ENCODE peak calls at places on chromosomes 13 and 19, in four cellular contexts. One of them, this sample, is unnamed.

GRCh38 chr13:110399801-110400200 is 92.7 kb downstream of the COL4A2 start:
- DNase-seq in adipocyte: peak; percentile 81
- DNase-seq in AG09309: no peak
- DNase-seq in tibial nerve: no peak
- DNase-seq in this sample: no peak

GRCh38 chr19:1423445-1424181 is 14.6 kb upstream of the RPS15 start:
- DNase-seq in tibial nerve: no peak
- DNase-seq in AG09309: no peak
- DNase-seq in adipocyte: no peak
- DNase-seq in this sample: no peak

GRCh38 chr19:5115351-5115750 is 146.4 kb downstream of the KDM4B start:
- DNase-seq in tibial nerve: no peak
- DNase-seq in AG09309: no peak
- DNase-seq in adipocyte: no peak
- DNase-seq in this sample: no peak

GRCh38 chr19:5457709-5458108 is 2.5 kb downstream of the ZNRF4 start:
- DNase-seq in AG09309: no peak
- DNase-seq in tibial nerve: no peak
- DNase-seq in adipocyte: no peak
- DNase-seq in this sample: no peak

GRCh38 chr19:16773259-16773658 is 53.6 kb downstream of the NWD1 start:
- DNase-seq in tibial nerve: no peak
- DNase-seq in adipocyte: no peak
- DNase-seq in AG09309: no peak
- DNase-seq in this sample: no peak

GRCh38 chr13:48906200-48906599 is 69.5 kb upstream of the FNDC3A start:
- DNase-seq in AG09309: no peak
- DNase-seq in adipocyte: no peak
- DNase-seq in tibial nerve: no peak
- DNase-seq in this sample: no peak

GRCh38 chr19:33304760-33305647 is 2.7 kb upstream of the CEBPA start:
- DNase-seq in AG09309: no peak
- DNase-seq in tibial nerve: no peak
- DNase-seq in adipocyte: no peak
- DNase-seq in this sample: peak; percentile 98

GRCh38 chr13:109874921-109875454 is 88.6 kb upstream of the IRS2 start:
- DNase-seq in adipocyte: peak; percentile 82
- DNase-seq in tibial nerve: no peak
- DNase-seq in AG09309: peak; percentile 13
- DNase-seq in this sample: peak; percentile 32

GRCh38 chr19:1295169-1296012 is 9.7 kb downstream of the EFNA2 start:
- DNase-seq in AG09309: no peak
- DNase-seq in tibial nerve: no peak
- DNase-seq in adipocyte: peak; percentile 55
- DNase-seq in this sample: no peak

GRCh38 chr19:49106648-49107135 is 7.5 kb upstream of the LIN7B start:
- DNase-seq in tibial nerve: peak; percentile 52
- DNase-seq in adipocyte: peak; percentile 70
- DNase-seq in AG09309: no peak
- DNase-seq in this sample: peak; percentile 61

GRCh38 chr13:50714886-50715285 is 128.6 kb downstream of the DLEU7 start:
- DNase-seq in adipocyte: no peak
- DNase-seq in tibial nerve: no peak
- DNase-seq in AG09309: no peak
- DNase-seq in this sample: no peak

GRCh38 chr19:4721196-4721595 is 2.4 kb downstream of the DPP9 start:
- DNase-seq in AG09309: no peak
- DNase-seq in adipocyte: no peak
- DNase-seq in tibial nerve: no peak
- DNase-seq in this sample: no peak

GRCh38 chr13:65063753-65064152 is 2166.4 kb downstream of the PCDH9 start:
- DNase-seq in AG09309: no peak
- DNase-seq in adipocyte: peak; percentile 83
- DNase-seq in tibial nerve: no peak
- DNase-seq in this sample: no peak

GRCh38 chr19:1076046-1076386 is 9.0 kb downstream of the ARHGAP45 start:
- DNase-seq in tibial nerve: no peak
- DNase-seq in adipocyte: no peak
- DNase-seq in AG09309: no peak
- DNase-seq in this sample: no peak

GRCh38 chr13:42990147-42990990 is 1.7 kb downstream of the EPSTI1 start:
- DNase-seq in AG09309: no peak
- DNase-seq in adipocyte: peak; percentile 50
- DNase-seq in tibial nerve: no peak
- DNase-seq in this sample: peak; percentile 62

GRCh38 chr19:33556261-33556660 is 34.7 kb upstream of the PEPD start:
- DNase-seq in AG09309: no peak
- DNase-seq in adipocyte: no peak
- DNase-seq in tibial nerve: no peak
- DNase-seq in this sample: no peak

GRCh38 chr19:43681826-43682225 is 11.9 kb upstream of the PLAUR start:
- DNase-seq in adipocyte: no peak
- DNase-seq in tibial nerve: no peak
- DNase-seq in AG09309: no peak
- DNase-seq in this sample: no peak

GRCh38 chr13:114015608-114016295 is 41.9 kb upstream of the C13orf46 start:
- DNase-seq in AG09309: no peak
- DNase-seq in adipocyte: no peak
- DNase-seq in tibial nerve: peak; percentile 63
- DNase-seq in this sample: peak; percentile 24

GRCh38 chr19:7690779-7691258 is 10.2 kb downstream of the TRAPPC5 start:
- DNase-seq in tibial nerve: no peak
- DNase-seq in AG09309: no peak
- DNase-seq in adipocyte: no peak
- DNase-seq in this sample: no peak

GRCh38 chr13:39266426-39266825 is 228.2 kb downstream of the NHLRC3 start:
- DNase-seq in adipocyte: no peak
- DNase-seq in AG09309: no peak
- DNase-seq in tibial nerve: no peak
- DNase-seq in this sample: no peak

GRCh38 chr19:13079542-13079986 is 23.1 kb downstream of the LYL1 start:
- DNase-seq in tibial nerve: no peak
- DNase-seq in AG09309: no peak
- DNase-seq in adipocyte: peak; percentile 80
- DNase-seq in this sample: peak; percentile 75

GRCh38 chr13:92224052-92224821 is 825.8 kb downstream of the GPC5 start:
- DNase-seq in adipocyte: no peak
- DNase-seq in AG09309: no peak
- DNase-seq in tibial nerve: peak; percentile 14
- DNase-seq in this sample: no peak

GRCh38 chr13:76293751-76294150 is 592.5 kb downstream of the KCTD12 start:
- DNase-seq in adipocyte: peak; percentile 12
- DNase-seq in AG09309: no peak
- DNase-seq in tibial nerve: no peak
- DNase-seq in this sample: no peak

GRCh38 chr13:46667687-46668281 is 114.8 kb downstream of the LRCH1 start:
- DNase-seq in AG09309: no peak
- DNase-seq in adipocyte: no peak
- DNase-seq in tibial nerve: no peak
- DNase-seq in this sample: no peak
- H3K4me3 ChIP-seq in AG09309: peak overlapping the region; percentile 25
- H3K4me3 ChIP-seq in adipocyte: peak overlapping the region; percentile 75
- H3K4me3 ChIP-seq in tibial nerve: peak overlapping the region; percentile 36
- H3K4me3 ChIP-seq in this sample: no peak overlapping the region

DNA sequence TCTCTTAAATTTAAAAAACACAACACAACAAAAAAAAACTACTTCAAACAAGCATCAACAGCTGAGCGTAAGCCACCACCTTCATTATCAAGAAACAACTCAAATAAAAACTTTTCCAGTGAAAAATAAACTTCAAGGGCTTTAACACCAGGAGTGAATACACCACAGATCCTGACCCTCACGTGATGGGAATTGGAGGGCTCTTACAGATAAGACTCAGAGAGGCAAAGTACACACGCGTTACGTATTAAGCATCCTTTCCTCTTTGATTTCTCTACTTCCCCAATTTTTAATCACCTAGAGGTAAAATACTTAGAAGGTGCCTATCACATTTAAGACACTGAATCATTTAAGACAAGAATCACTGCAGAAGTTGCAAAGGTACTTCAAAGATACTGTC is 588 bp upstream of the STARD13 start:
- DNase-seq in tibial nerve: peak; percentile 28
- DNase-seq in adipocyte: no peak
- DNase-seq in AG09309: no peak
- DNase-seq in this sample: peak; percentile 58
- H3K4me3 ChIP-seq in tibial nerve: peak overlapping the region; percentile 61
- H3K4me3 ChIP-seq in adipocyte: peak overlapping the region; percentile 99
- H3K4me3 ChIP-seq in AG09309: peak overlapping the region; percentile 85
- H3K4me3 ChIP-seq in this sample: no peak overlapping the region

GRCh38 chr13:23377603-23378002 is 55.9 kb downstream of the SACS start:
- DNase-seq in AG09309: no peak
- DNase-seq in adipocyte: no peak
- DNase-seq in tibial nerve: no peak
- DNase-seq in this sample: no peak
- H3K4me3 ChIP-seq in AG09309: no peak overlapping the region
- H3K4me3 ChIP-seq in adipocyte: peak overlapping the region; percentile 53
- H3K4me3 ChIP-seq in tibial nerve: no peak overlapping the region
- H3K4me3 ChIP-seq in this sample: no peak overlapping the region

DNA sequence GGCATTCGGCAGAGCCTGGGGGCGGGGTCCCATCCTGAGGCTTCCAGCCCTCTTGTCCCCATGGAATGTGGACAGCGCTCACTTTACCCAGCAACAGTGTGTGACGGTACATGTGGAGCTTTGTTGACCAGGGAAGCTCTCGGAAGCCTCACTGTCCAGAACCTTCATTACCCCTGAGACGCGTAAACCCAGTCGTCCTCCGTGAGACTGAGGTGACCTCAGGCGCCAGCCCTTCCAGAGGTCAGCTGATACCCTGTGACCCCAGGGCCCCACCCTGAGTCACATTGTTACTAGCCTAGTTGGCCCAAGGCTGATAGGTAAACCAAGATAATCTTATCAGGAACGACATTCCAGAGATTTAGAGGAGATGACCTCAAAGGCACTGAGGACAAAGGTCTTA is 10.2 kb upstream of the TMEM160 start:
- DNase-seq in adipocyte: no peak
- DNase-seq in AG09309: no peak
- DNase-seq in tibial nerve: no peak
- DNase-seq in this sample: peak; percentile 71
- H3K4me3 ChIP-seq in adipocyte: no peak overlapping the region
- H3K4me3 ChIP-seq in AG09309: no peak overlapping the region
- H3K4me3 ChIP-seq in tibial nerve: no peak overlapping the region
- H3K4me3 ChIP-seq in this sample: no peak overlapping the region

GRCh38 chr13:61410266-61410665 is 5.4 kb downstream of the PCDH20 start:
- DNase-seq in adipocyte: no peak
- DNase-seq in AG09309: no peak
- DNase-seq in tibial nerve: no peak
- DNase-seq in this sample: no peak
- H3K4me3 ChIP-seq in adipocyte: no peak overlapping the region
- H3K4me3 ChIP-seq in AG09309: no peak overlapping the region
- H3K4me3 ChIP-seq in tibial nerve: no peak overlapping the region
- H3K4me3 ChIP-seq in this sample: no peak overlapping the region

DNA sequence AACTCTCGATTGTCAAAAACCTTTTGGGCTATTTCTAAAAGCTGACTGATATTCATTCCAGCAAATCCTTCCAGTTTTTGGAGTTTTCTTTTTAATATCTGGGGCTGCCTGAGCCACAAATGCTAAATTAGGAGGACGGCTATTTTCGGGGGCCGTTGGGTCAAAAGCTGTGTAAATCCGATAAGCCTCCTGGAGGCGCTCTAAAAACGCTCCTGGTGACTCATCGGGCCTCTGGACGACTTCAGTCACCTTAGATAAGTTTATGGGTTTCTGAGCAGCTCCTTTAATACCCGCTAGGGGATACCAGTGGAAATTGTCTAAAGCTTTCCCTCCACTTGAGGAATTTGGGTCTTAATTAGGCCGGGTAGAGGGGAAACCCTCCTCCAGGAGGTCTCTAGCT is 66.4 kb downstream of the ZNF730 start:
- DNase-seq in tibial nerve: no peak
- DNase-seq in AG09309: no peak
- DNase-seq in adipocyte: no peak
- DNase-seq in this sample: no peak
- H3K4me3 ChIP-seq in tibial nerve: no peak overlapping the region
- H3K4me3 ChIP-seq in AG09309: no peak overlapping the region
- H3K4me3 ChIP-seq in adipocyte: no peak overlapping the region
- H3K4me3 ChIP-seq in this sample: no peak overlapping the region

This sample was measured in small intestine.